ENCODE peak calls at places on chromosomes 13 and 19, in six cellular contexts. A is ovary, U is Peyer's patch, X is testis, P is IMR-90, J is esophagus squamous epithelium. S is an unnamed sample.
A peak's percentile ranks its signal among the peaks of the same experiment; 100 is the strongest.

GRCh38 chr19:19659646-19660245 is 3.7 kb downstream of the ATP13A1 start:
- DNase-seq in A (peak; percentile 17), P (no peak), X (no peak), J (no peak), U (no peak), S (no peak)

GRCh38 chr13:31556376-31556775 is 182.9 kb upstream of the RXFP2 start:
- DNase-seq in J (no peak), A (no peak), X (no peak), P (peak; percentile 2), U (no peak), S (no peak)

GRCh38 chr13:109844396-109844795 is 58.0 kb upstream of the IRS2 start:
- DNase-seq in U (no peak), A (no peak), J (no peak), X (peak; percentile 35), P (peak; percentile 73), S (no peak)

GRCh38 chr13:37618554-37618953 is 20.0 kb upstream of the POSTN start:
- DNase-seq in J (no peak), X (no peak), U (no peak), A (no peak), P (peak; percentile 84), S (no peak)

GRCh38 chr13:41848435-41849255 is 112.3 kb downstream of the VWA8 start:
- DNase-seq in X (no peak), A (no peak), P (peak; percentile 52), J (no peak), U (no peak), S (no peak)

GRCh38 chr13:27211771-27212364 is 39.5 kb upstream of the RPL21 start:
- DNase-seq in J (no peak), U (no peak), A (no peak), X (no peak), P (peak; percentile 86), S (no peak)

GRCh38 chr13:39536906-39537305 is 66.1 kb downstream of the LHFPL6 start:
- DNase-seq in A (no peak), U (no peak), J (no peak), P (no peak), X (no peak), S (no peak)

GRCh38 chr19:55005684-55006488 is 32.2 kb downstream of the GP6 start:
- DNase-seq in U (no peak), J (peak; percentile 40), P (no peak), X (peak; percentile 68), A (no peak), S (no peak)

GRCh38 chr13:90233933-90234672 is 1113.4 kb upstream of the MIR17HG start:
- DNase-seq in J (no peak), A (no peak), P (no peak), U (no peak), X (no peak), S (no peak)

GRCh38 chr13:72726721-72727416 is 560 bp downstream of the MZT1 start:
- DNase-seq in A (no peak), U (peak; percentile 73), X (peak; percentile 44), P (no peak), J (peak; percentile 6), S (peak; percentile 60)

GRCh38 chr19:38706792-38707511 is 37.3 kb downstream of the CAPN12 start:
- DNase-seq in J (no peak), X (no peak), A (no peak), U (no peak), P (no peak), S (no peak)

GRCh38 chr13:19382111-19382510 is 179.2 kb downstream of the TPTE2 start:
- DNase-seq in X (no peak), U (no peak), P (no peak), A (no peak), J (no peak), S (no peak)

GRCh38 chr13:109667754-109668360 is 118.5 kb downstream of the IRS2 start:
- DNase-seq in U (no peak), X (no peak), P (no peak), J (no peak), A (no peak), S (no peak)

GRCh38 chr19:32068805-32069204 is 276.6 kb upstream of the ZNF507 start:
- DNase-seq in P (no peak), X (no peak), J (no peak), A (no peak), U (no peak), S (no peak)

GRCh38 chr19:50977626-50978025 is 6.1 kb downstream of the KLK7 start:
- DNase-seq in A (no peak), P (no peak), J (no peak), U (no peak), X (no peak), S (no peak)

GRCh38 chr19:30083701-30084156 is 141.7 kb downstream of the URI1 start:
- DNase-seq in J (no peak), U (peak; percentile 23), A (no peak), X (peak; percentile 42), P (no peak), S (no peak)

GRCh38 chr13:97225533-97225932 is 3.4 kb downstream of the MBNL2 start:
- DNase-seq in A (no peak), U (no peak), X (no peak), P (no peak), J (no peak), S (no peak)

GRCh38 chr13:21426238-21426637 is 32.9 kb downstream of the ZDHHC20 start:
- DNase-seq in J (no peak), A (no peak), U (no peak), X (no peak), P (no peak), S (no peak)

GRCh38 chr13:30307966-30308290 is 577 bp upstream of the KATNAL1 start:
- DNase-seq in P (no peak), U (no peak), A (no peak), J (no peak), X (no peak), S (no peak)

GRCh38 chr13:30308548-30308947 is 1.2 kb upstream of the KATNAL1 start:
- DNase-seq in J (no peak), A (no peak), U (no peak), X (no peak), P (peak; percentile 41), S (no peak)

GRCh38 chr13:30305456-30305855 is 1.9 kb downstream of the KATNAL1 start:
- DNase-seq in A (no peak), U (no peak), J (no peak), X (no peak), P (no peak), S (no peak)

GRCh38 chr13:30307194-30307965 is at the start of gene KATNAL1:
- DNase-seq in U (no peak), X (peak; percentile 82), P (peak; percentile 57), J (peak; percentile 10), A (peak; percentile 87), S (peak; percentile 80)

GRCh38 chr13:30306762-30307193 is 573 bp downstream of the KATNAL1 start:
- DNase-seq in P (peak; percentile 91), U (peak; percentile 93), A (peak; percentile 95), X (peak; percentile 97), J (peak; percentile 39), S (peak; percentile 95)
- TF ChIP-seq POLR2A in P (peak; percentile 9), U (no peak), A (no peak), X (no peak), J (no peak), S (no peak)

GRCh38 chr13:44309771-44310767 is 63.6 kb upstream of the SERP2 start:
- DNase-seq in U (no peak), P (no peak), A (no peak), X (no peak), J (no peak), S (no peak)
- H3K27me3 ChIP-seq in U (no peaks in the 10 kb centered on the region), P (no peaks in the 10 kb centered on the region), A (no peaks in the 10 kb centered on the region), X (no peaks in the 10 kb centered on the region), J (no peaks in the 10 kb centered on the region), S (no peaks in the 10 kb centered on the region)

GRCh38 chr19:10235003-10235402 is 3.9 kb upstream of the S1PR2 start:
- DNase-seq in J (no peak), P (no peak), X (no peak), U (no peak), A (no peak), S (no peak)

GRCh38 chr19:10233946-10234345 is 2.8 kb upstream of the S1PR2 start:
- DNase-seq in A (no peak), P (no peak), U (no peak), J (no peak), X (no peak), S (no peak)

GRCh38 chr19:10243606-10244005 is 8.4 kb upstream of the MRPL4 start:
- DNase-seq in X (no peak), P (no peak), A (no peak), J (no peak), U (no peak), S (no peak)

GRCh38 chr19:10237702-10238101 is 6.6 kb upstream of the S1PR2 start:
- DNase-seq in A (no peak), P (no peak), X (no peak), J (no peak), U (no peak), S (peak; percentile 38)

DNA sequence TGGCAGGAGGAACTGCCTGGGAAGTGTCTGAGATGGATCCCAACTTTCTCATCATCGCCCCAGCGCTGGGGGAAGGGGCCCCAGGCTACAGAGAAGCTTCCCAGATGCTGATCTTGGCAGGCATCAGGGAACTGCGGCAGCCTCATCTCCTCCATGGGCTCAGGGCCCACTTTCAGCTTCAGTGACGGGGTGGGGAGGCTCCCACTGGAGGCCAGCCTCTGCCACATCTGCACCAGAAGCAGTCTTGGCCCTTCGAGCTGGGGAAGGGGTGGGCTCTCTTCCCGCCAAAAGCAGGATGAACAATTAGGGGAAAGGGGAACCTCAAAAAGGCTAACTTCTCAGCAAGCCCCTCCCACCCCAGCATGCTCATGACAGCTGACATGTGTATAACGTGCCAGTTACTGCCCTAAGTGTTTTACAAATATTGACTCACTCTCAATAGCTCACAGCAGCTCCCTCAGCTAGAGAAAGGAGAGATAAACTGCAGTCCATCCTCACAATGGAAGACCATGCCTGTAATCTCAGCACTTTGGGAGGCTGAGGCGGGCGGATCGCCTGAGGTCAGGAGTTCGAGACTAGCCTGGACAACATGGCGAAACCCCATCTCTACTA is 7.1 kb upstream of the S1PR2 start:
- DNase-seq in U (no peak), P (peak; percentile 91), J (no peak), A (no peak), X (no peak), S (peak; percentile 62)
- H3K27ac ChIP-seq in U (peak overlapping the region; percentile 65), P (peak overlapping the region; percentile 66), J (peak overlapping the region; percentile 83), A (no peak overlapping the region), X (no peak overlapping the region), S (peak overlapping the region; percentile 81)

DNA sequence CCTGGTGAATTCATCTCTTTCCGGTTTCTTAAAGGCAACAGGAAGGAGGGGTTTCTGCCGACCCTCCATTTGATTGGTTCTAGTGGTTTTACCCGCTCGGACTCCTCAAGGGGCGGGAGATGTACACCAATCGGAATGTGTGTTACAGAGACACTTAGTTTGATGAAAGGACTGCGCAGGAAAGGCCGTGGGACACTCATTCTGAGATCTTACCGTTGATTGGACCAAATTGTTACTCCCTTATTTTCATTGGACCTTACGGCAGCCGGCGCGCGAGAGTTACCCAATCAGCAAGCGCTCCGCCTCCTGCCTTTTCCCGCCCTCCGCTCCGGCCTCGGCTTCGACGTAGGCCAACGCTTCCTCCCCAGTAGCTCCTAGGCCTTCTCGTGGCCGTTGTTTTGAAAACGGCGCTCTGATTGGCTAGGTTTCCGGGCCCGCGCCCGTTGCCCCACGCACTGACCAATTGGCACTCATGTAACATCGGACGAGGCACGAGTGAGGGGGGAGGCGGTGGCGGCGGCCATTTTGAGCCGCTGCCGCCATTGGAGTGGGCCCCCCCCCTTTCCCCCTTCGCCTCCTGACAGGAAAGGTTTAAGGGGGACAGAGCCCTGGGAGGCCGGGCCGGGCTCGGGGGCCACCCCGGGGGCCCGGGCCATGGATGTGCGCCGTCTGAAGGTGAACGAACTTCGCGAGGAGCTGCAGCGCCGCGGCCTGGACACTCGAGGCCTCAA is at the start of gene HNRNPUL1:
- DNase-seq in X (peak; percentile 99), P (peak; percentile 100), J (peak; percentile 100), U (peak; percentile 99), A (peak; percentile 100), S (peak; percentile 99)
- TF ChIP-seq POLR2A in X (no peak), P (no peak), J (no peak), U (peak; percentile 7), A (peak; percentile 48), S (peak; percentile 19)

S was measured in right lobe of liver.